ENCODE peak calls at places on chromosomes 12 and 14, in eight cellular contexts. I is effector memory CD4-positive, alpha-beta T cell; C is fibroblast of pulmonary artery; R is iris pigment epithelial cell; P is cardiac fibroblast; V is AG09309; O is astrocyte of the cerebellum; K is hepatocyte. J is an unnamed sample.

GRCh38 chr12:47022296-47022695 is 57.1 kb upstream of the PCED1B start:
- DNase-seq in R (peak), C (peak), O (peak), V (no peak), P (peak), I (no peak), K (no peak), J (peak)

GRCh38 chr12:111656016-111656415 is 29.7 kb downstream of the BRAP start:
- DNase-seq in R (no peak), I (no peak), P (no peak), C (no peak), K (no peak), O (no peak), V (no peak), J (no peak)

GRCh38 chr12:50505945-50506344 is 1.2 kb downstream of the DIP2B start:
- DNase-seq in P (peak), K (peak), O (no peak), I (no peak), C (peak), R (no peak), V (no peak), J (no peak)

GRCh38 chr12:9604288-9604687 is 3.4 kb downstream of the KLRB1 start:
- DNase-seq in I (no peak), K (no peak), P (no peak), O (no peak), R (no peak), V (no peak), C (no peak), J (no peak)

GRCh38 chr14:104309657-104310369 is 171.4 kb downstream of the KIF26A start:
- DNase-seq in R (no peak), K (no peak), V (no peak), C (no peak), O (no peak), I (no peak), P (no peak), J (no peak)

GRCh38 chr14:23910081-23910875 is 43.3 kb upstream of the DHRS4 start:
- DNase-seq in I (no peak), O (peak), P (peak), V (peak), R (peak), K (peak), C (peak), J (peak)

GRCh38 chr14:102799684-102800562 is 22.7 kb downstream of the TRAF3 start:
- DNase-seq in R (peak), C (peak), K (no peak), P (peak), I (no peak), V (peak), O (peak), J (peak)

GRCh38 chr14:77000340-77001235 is 27.9 kb downstream of the IRF2BPL start:
- DNase-seq in V (no peak), P (peak), K (peak), R (peak), O (no peak), I (no peak), C (peak), J (peak)

GRCh38 chr14:100807979-100808734 is 17.8 kb upstream of the MEG3 start:
- DNase-seq in K (no peak), O (no peak), C (no peak), P (no peak), R (no peak), I (no peak), V (no peak), J (no peak)

GRCh38 chr14:101598571-101599233 is 37.4 kb downstream of the DIO3 start:
- DNase-seq in R (no peak), P (no peak), V (no peak), I (no peak), K (no peak), O (no peak), C (no peak), J (no peak)

GRCh38 chr12:66397574-66397973 is 95.3 kb downstream of the HELB start:
- DNase-seq in O (no peak), R (no peak), P (no peak), K (no peak), V (no peak), C (no peak), I (no peak), J (peak)

GRCh38 chr14:88289214-88289613 is 33.9 kb downstream of the KCNK10 start:
- DNase-seq in I (no peak), P (peak), C (no peak), K (no peak), V (peak), O (no peak), R (no peak), J (no peak)

GRCh38 chr12:27220057-27220987 is 23.8 kb upstream of the STK38L start:
- DNase-seq in I (no peak), V (no peak), P (peak), C (peak), O (no peak), R (peak), K (no peak), J (peak)

GRCh38 chr14:54690887-54691286 is 124.0 kb downstream of the SAMD4A start:
- DNase-seq in P (no peak), O (no peak), K (no peak), I (no peak), V (no peak), R (no peak), C (no peak), J (no peak)

GRCh38 chr12:105961821-105962671 is 176.7 kb downstream of the NUAK1 start:
- DNase-seq in P (no peak), O (no peak), I (no peak), R (peak), V (no peak), C (no peak), K (no peak), J (no peak)

GRCh38 chr14:20907214-20907613 is 16.0 kb downstream of the RNASE3 start:
- DNase-seq in R (no peak), C (no peak), V (no peak), P (no peak), O (no peak), I (no peak), K (no peak), J (no peak)

GRCh38 chr12:75350413-75350812 is 15.9 kb downstream of the GLIPR1L1 start:
- DNase-seq in C (no peak), V (no peak), K (no peak), R (no peak), P (no peak), I (no peak), O (no peak), J (no peak)

GRCh38 chr12:51752490-51752889 is 96.0 kb downstream of the FIGNL2 start:
- DNase-seq in O (peak), I (no peak), K (peak), R (peak), P (peak), C (peak), V (peak), J (peak)

J was measured in amniotic epithelial cell.